ENCODE peak calls at places on chromosomes 5 and 9, in four cellular contexts. Z is HCT116, W is HepG2, Y is K562. T is an unnamed sample.

GRCh38 chr5:160699301-160699700 is 152.7 kb downstream of the ATP10B start:
- DNase-seq in Y (no peak), Z (no peak), W (no peak), T (no peak)

GRCh38 chr5:428219-428618 is 14.8 kb upstream of the EXOC3 start:
- DNase-seq in W (no peak), Y (no peak), Z (no peak), T (no peak)

GRCh38 chr5:67998709-67999251 is 216.8 kb upstream of the PIK3R1 start:
- DNase-seq in Z (peak), W (no peak), Y (no peak), T (peak)

GRCh38 chr5:143886621-143887301 is 74.8 kb downstream of the HMHB1 start:
- DNase-seq in Y (no peak), Z (no peak), W (no peak), T (no peak)

GRCh38 chr5:96150007-96150406 is 188.4 kb upstream of the ELL2 start:
- DNase-seq in Z (no peak), W (no peak), Y (no peak), T (no peak)

GRCh38 chr9:96149142-96149541 is 152.8 kb downstream of the HSD17B3 start:
- DNase-seq in W (no peak), Y (no peak), Z (no peak), T (no peak)

GRCh38 chr9:84862786-84863185 is 193.3 kb downstream of the NTRK2 start:
- DNase-seq in Y (no peak), W (no peak), Z (no peak), T (no peak)

GRCh38 chr9:101527066-101527465 is 6.6 kb upstream of the RNF20 start:
- DNase-seq in W (no peak), Z (no peak), Y (no peak), T (no peak)

GRCh38 chr5:143196601-143197259 is 206.8 kb downstream of the NR3C1 start:
- DNase-seq in Y (no peak), Z (no peak), W (peak), T (no peak)

GRCh38 chr9:28839778-28840430 is 1266.6 kb upstream of the C9orf72 start:
- DNase-seq in W (no peak), Z (no peak), Y (no peak), T (no peak)

GRCh38 chr9:100730126-100730525 is 152.2 kb downstream of the CAVIN4 start:
- DNase-seq in W (no peak), Y (no peak), Z (no peak), T (no peak)

DNA sequence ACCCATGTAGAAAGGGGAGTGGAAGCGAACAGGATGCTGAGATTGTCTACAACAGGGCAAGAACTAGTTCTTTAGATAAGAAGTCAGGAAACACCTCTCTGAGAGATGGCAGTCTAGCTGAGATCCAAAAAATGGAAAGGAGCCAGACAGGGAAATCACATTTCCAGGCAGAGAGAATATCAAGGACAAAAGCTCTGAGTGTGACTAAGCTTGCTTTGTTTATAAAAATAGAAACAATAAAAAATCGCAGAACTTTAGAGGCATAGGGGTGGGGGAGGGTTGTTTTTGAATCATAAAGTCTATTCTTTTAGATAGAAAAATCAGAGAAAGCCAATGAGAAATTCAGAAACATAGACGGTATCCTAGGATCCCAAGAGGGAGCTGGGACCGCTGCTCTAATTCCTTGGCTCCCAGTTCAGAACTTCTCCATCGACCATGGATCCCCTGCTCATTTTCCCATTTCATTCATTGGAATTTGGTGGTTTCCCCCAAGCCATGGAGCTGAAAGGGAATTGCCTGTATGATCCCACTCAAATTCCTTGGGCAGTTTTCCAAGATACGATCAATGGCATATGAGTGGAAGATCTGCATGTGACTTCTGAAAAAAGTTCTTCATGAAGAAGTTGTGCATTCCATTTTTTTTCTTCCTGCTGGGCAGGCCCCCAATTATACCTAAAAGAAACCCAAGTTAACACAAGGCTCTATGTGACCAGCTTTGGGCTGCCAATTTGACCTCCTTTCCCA is 182.0 kb downstream of the GRIA1 start:
- DNase-seq in Z (no peak), W (no peak), Y (no peak), T (no peak)
- H3K27ac ChIP-seq in Z (no peak), W (no peak), Y (no peak), T (no peak)

GRCh38 chr5:72243706-72244105 is 76.3 kb downstream of the MRPS27 start:
- DNase-seq in W (no peak), Y (no peak), Z (no peak), T (no peak)

GRCh38 chr5:72241346-72242003 is 78.6 kb downstream of the MRPS27 start:
- DNase-seq in Y (no peak), W (peak), Z (no peak), T (no peak)

GRCh38 chr5:72245517-72246238 is 74.4 kb downstream of the MRPS27 start:
- DNase-seq in Z (no peak), W (no peak), Y (no peak), T (no peak)

GRCh38 chr5:72244862-72245371 is 75.1 kb downstream of the MRPS27 start:
- DNase-seq in Y (peak), Z (peak), W (peak), T (no peak)

DNA sequence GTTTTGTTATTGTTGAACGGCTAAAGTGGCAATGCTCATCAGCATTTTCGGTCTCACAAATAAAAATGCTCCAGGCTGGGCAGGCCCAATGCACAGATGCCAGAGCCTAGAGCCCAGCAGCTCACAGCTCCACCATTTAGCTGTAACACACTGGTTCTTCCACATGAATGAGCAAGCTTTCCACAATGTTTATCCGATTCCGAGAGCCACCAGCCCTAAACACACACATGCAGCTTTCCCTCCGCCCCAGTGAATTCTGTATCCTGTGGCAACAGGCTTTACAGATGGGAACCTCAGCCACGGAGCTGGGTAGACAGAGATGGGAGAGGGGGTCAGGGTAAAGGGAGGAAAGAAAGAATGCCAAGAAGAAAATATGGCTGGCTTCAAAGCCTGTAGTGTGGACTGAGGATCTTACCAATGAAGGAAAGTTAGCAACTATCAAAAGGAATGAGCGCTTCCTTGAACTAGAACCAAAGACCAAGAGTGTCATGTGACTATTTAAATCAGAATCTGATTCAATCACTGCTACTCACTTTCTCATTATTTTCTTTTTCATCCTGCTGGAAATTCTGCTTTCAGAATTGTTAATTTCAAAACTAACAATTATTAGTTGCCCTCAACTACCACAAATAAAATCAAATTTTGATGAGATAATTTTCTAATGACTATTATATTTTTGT is 77.1 kb downstream of the MRPS27 start:
- DNase-seq in Y (no peak), W (no peak), Z (no peak), T (no peak)
- TF ChIP-seq TCF7L2 in Y (no peak), W (no peak), Z (no peak), T (no peak)

DNA sequence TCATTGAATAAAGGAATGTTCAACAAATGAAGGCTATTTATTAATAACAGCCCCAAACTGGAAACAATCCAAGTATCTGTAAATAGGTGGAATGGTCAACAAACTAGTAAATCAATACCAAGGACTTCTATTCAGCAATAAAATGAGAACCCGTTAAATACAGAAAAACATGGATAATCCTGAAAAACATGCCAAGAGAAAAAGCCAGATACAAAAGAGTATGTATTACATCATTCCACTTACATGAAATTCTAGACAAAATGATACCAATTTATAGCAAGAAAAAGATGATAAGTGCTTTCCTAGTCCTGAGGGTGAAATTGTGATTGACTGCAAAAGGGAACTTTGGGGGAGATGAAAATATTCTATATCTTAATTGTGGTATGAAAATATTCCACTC is 3.1 kb downstream of the PJA2 start:
- DNase-seq in Z (no peak), W (no peak), Y (no peak), T (no peak)
- H3K4me3 ChIP-seq in Z (no peak), W (peak), Y (peak), T (no peak)

GRCh38 chr5:151222054-151222768 is 1.7 kb downstream of the CCDC69 start:
- DNase-seq in W (no peak), Z (no peak), Y (no peak), T (no peak)

GRCh38 chr5:151224372-151224771 is 480 bp upstream of the CCDC69 start:
- DNase-seq in Z (no peak), Y (no peak), W (no peak), T (no peak)

GRCh38 chr5:151223447-151224264 is at the start of gene CCDC69:
- DNase-seq in W (peak), Y (peak), Z (peak), T (no peak)

GRCh38 chr5:151221574-151221973 is 2.3 kb downstream of the CCDC69 start:
- DNase-seq in W (no peak), Y (no peak), Z (no peak), T (no peak)

GRCh38 chr5:151222769-151223446 is 984 bp downstream of the CCDC69 start:
- DNase-seq in Y (peak), Z (no peak), W (no peak), T (no peak)
- H3K27ac ChIP-seq in Y (peak), Z (no peak), W (peak), T (no peak)

DNA sequence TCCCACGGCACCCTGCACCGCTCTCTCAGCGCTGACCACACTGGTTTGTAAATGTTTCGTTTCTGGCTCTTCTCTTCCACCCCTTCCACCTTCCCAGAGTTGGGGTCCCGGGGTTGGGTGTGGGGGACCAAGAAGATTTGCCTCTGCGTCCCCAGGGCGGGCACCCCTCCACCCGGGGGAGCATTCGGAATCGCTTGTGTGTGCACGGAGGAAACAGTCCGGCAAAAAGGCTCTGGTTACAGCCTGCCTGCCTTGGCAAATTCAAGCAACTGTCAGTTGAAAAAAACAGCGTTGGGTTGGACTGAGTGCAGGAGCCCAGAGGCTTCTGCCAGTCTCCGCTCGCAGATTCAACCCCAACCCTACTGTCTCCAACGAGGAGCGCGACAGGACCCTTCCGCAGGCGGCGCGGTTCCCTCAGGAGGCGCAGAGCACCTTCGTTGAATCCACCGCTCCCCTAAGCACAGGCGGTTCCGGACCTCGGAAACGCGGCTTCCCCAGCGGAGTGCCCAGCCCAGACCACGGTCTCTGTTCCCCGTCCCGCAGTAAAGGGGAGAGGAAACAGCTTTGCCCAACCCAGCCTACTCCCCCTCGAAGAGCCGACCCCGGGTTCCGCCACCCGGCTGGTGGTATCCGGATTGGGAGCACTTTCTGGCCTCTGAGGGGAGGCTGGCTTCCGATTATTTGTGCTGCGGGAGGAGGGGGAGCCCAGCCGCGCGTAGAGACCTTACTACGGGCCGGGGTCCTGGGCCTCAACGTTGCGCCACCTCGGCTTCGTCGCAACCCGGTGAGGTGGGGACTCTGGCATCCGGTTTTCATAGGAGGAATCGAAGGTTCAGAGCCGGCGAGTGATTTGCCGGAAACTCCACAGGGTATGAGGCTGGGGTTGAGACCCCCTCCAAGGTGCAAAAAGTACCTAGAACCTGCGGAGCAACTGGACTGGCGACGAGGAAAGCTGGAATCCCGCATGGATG is 9.6 kb downstream of the LHX6 start:
- DNase-seq in W (no peak), Z (no peak), Y (no peak), T (no peak)
- TF ChIP-seq TCF7L2 in W (no peak), Z (no peak), Y (no peak), T (no peak)

DNA sequence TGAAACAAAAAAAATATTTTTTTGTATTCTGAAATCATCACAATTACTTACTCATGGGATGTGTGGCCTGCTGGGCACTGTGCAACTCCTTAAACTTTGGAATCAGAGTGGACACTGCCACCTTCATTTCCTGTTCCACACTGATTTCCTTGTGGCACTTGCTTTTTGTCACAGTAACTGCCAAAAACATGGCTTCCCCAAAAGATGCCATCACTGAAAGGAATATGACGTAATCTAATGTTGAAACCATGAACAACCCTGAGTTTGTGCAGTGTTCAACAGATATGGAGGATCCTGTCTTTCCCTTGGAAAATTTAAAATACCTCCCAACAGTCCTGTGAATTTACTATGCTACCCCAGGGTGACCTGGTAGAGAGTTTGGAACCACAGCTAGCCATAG is 12.6 kb upstream of the IL12B start:
- DNase-seq in Z (no peak), W (no peak), Y (no peak), T (no peak)
- H3K4me3 ChIP-seq in Z (no peak), W (no peak), Y (no peak), T (no peak)

GRCh38 chr5:150242495-150242894 is 47.1 kb downstream of the CAMK2A start:
- DNase-seq in Z (no peak), W (no peak), Y (no peak), T (no peak)

GRCh38 chr5:150241298-150242225 is 48.0 kb downstream of the CAMK2A start:
- DNase-seq in Z (no peak), W (no peak), Y (no peak), T (no peak)

GRCh38 chr5:150245111-150245789 is 44.3 kb downstream of the CAMK2A start:
- DNase-seq in Z (no peak), W (no peak), Y (peak), T (no peak)

GRCh38 chr5:150244209-150244608 is 45.4 kb downstream of the CAMK2A start:
- DNase-seq in Z (no peak), Y (no peak), W (no peak), T (no peak)

DNA sequence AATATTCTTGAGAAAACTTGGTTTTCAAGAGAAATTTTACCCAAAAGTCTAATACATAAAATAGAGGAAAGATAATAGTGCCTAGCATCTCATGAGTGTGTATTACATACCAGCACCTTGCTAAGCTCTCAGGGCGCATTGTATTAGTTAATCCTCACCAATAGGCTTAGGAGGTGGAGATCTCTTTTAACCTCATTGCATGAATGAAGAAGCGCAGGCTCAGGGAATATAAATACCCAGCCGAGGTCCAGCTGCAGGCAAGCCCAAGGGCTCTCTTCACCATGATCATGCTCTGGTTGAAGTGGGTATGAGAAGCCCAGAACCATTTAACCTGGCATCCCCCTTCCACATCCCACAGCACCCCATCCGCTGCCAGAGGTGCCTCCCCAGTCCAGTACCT is 46.0 kb downstream of the CAMK2A start:
- DNase-seq in W (no peak), Z (no peak), Y (no peak), T (no peak)
- H3K27ac ChIP-seq in W (no peak), Z (no peak), Y (no peak), T (no peak)

GRCh38 chr5:139955053-139955605 is 88.0 kb downstream of the NRG2 start:
- DNase-seq in Y (no peak), W (no peak), Z (no peak), T (no peak)

GRCh38 chr5:139955616-139956283 is 87.3 kb downstream of the NRG2 start:
- DNase-seq in W (no peak), Z (peak), Y (peak), T (no peak)

GRCh38 chr5:139954462-139954861 is 88.6 kb downstream of the NRG2 start:
- DNase-seq in Z (no peak), W (no peak), Y (no peak), T (no peak)

GRCh38 chr5:139954022-139954421 is 89.1 kb downstream of the NRG2 start:
- DNase-seq in Z (no peak), Y (no peak), W (no peak), T (no peak)

DNA sequence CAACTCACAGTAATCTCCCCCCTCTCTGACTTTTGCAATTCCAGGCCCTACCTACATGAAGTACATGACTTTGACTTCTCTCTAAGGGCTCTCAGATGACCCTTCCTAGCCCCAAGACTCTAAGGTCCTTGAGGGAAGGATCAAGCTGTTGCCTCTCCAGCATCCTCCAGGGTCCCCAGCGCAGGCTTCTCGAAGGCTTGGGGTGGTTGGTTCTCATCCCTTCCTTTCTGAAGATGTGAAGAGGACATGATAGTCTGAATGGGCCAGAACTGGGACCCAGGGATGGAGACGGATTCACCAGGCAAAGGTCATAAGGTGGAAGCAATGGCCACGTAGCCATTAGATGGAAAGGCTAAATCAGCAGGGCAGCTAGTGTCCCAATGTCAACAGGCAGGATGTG is 86.8 kb downstream of the NRG2 start:
- DNase-seq in Y (no peak), Z (no peak), W (no peak), T (no peak)
- TF ChIP-seq TCF7L2 in Y (no peak), Z (no peak), W (no peak), T (no peak)

DNA sequence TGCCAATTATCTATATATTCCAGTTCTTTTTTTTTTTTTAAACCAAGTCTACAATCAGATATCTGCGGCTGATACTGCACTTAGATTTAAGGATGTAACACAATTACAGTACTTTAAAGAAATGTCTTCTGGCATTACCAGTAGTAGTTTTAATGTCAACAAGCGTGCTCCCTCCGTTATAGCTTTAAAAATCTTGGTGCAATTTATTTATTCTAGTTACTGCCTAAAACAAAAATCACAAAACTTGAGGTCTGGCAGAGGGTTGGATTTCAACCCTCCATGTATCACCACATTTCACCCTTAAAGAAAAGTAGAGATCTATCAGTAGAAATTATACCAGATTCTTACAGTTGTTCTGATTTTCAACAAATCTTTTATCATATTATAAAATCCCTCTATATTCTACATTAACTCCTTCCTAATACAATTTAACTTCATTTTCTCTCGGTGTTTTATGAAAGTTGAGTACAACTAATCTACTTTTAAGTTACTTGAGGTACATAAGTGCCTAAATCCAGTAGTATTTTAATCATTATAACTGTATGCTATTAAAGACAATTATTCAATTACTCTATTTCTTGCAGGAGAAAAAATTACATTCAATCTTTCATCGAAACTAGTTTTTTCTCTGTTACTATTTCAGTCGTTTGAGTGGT is 2.0 kb upstream of the RICTOR start:
- DNase-seq in Y (no peak), W (no peak), Z (no peak), T (no peak)
- H3K4me3 ChIP-seq in Y (peak), W (no peak), Z (peak), T (no peak)

T was measured in Panc1.